ENCODE peak calls at places on chromosomes 11 and 22, in four cellular contexts. E, O, Y and D are unnamed samples.

GRCh38 chr11:441418-442274 is at the start of gene ANO9:
- DNase-seq in O (no peak), E (peak), Y (no peak), D (no peak)

GRCh38 chr11:69702769-69703510 is 882 bp downstream of the FGF19 start:
- DNase-seq in O (no peak), E (no peak), Y (no peak), D (no peak)

GRCh38 chr11:58628446-58628845 is 6.0 kb downstream of the CNTF start:
- DNase-seq in Y (no peak), E (no peak), O (no peak), D (no peak)

GRCh38 chr11:109641549-109641948 is 219.6 kb downstream of the C11orf87 start:
- DNase-seq in Y (no peak), E (no peak), O (no peak), D (no peak)

GRCh38 chr22:28231423-28231822 is 312.4 kb upstream of the PITPNB start:
- DNase-seq in E (no peak), Y (no peak), O (no peak), D (no peak)

GRCh38 chr11:18701614-18702216 is 3.1 kb downstream of the TMEM86A start:
- DNase-seq in Y (no peak), O (peak), E (no peak), D (no peak)

GRCh38 chr11:130705670-130706421 is 210.4 kb downstream of the SNX19 start:
- DNase-seq in Y (no peak), O (no peak), E (no peak), D (no peak)

GRCh38 chr11:57937431-57937830 is 86.2 kb upstream of the OR9Q1 start:
- DNase-seq in E (no peak), Y (no peak), O (no peak), D (no peak)

GRCh38 chr11:112229746-112230433 is 3.7 kb downstream of the PTS start:
- DNase-seq in O (no peak), E (no peak), Y (no peak), D (no peak)

GRCh38 chr11:132855516-132855915 is 676.8 kb downstream of the OPCML start:
- DNase-seq in Y (no peak), O (no peak), E (no peak), D (no peak)

GRCh38 chr22:47138898-47139789 is 376.7 kb downstream of the TBC1D22A start:
- DNase-seq in Y (no peak), O (no peak), E (no peak), D (no peak)

GRCh38 chr11:100793525-100793924 is 106.4 kb downstream of the ARHGAP42 start:
- DNase-seq in O (no peak), E (no peak), Y (no peak), D (no peak)

GRCh38 chr22:44281706-44282637 is 30.8 kb downstream of the SHISAL1 start:
- DNase-seq in E (no peak), Y (no peak), O (no peak), D (no peak)

GRCh38 chr22:29700949-29701927 is 18.6 kb upstream of the CABP7 start:
- DNase-seq in O (no peak), E (no peak), Y (no peak), D (no peak)